ENCODE peak calls at places on chromosomes 4 and X, in four cellular contexts. Z is astrocyte, Y is neural progenitor cell, E is left lung. H is an unnamed sample. For H3K4me1, the result is how much of the 10 kb centered on the place peaks cover.

GRCh38 chr4:21948347-21949072 is at the start of gene KCNIP4:
- DNase-seq in Y (peak), E (no peak), Z (peak), H (peak)

GRCh38 chrX:11064851-11065600 is 46.1 kb upstream of the HCCS start:
- DNase-seq in Z (peak), Y (no peak), E (no peak), H (no peak)

GRCh38 chr4:168631241-168632151 is 134.6 kb downstream of the PALLD start:
- DNase-seq in E (peak), Z (peak), Y (peak), H (peak)

GRCh38 chr4:92521941-92522340 is 218.2 kb downstream of the GRID2 start:
- DNase-seq in E (no peak), Y (no peak), Z (no peak), H (no peak)

GRCh38 chr4:147122697-147123472 is 177.2 kb upstream of the TTC29 start:
- DNase-seq in Z (no peak), Y (no peak), E (no peak), H (no peak)

GRCh38 chr4:26576171-26576829 is 7.6 kb upstream of the TBC1D19 start:
- DNase-seq in Y (peak), Z (peak), E (no peak), H (no peak)

GRCh38 chr4:150867148-150867547 is 147.9 kb downstream of the LRBA start:
- DNase-seq in Z (peak), E (no peak), Y (peak), H (no peak)

GRCh38 chr4:154152546-154152945 is 339.1 kb downstream of the DCHS2 start:
- DNase-seq in E (no peak), Z (no peak), Y (no peak), H (no peak)

GRCh38 chr4:175034007-175034406 is 115.8 kb downstream of the ADAM29 start:
- DNase-seq in E (no peak), Z (no peak), Y (no peak), H (no peak)

GRCh38 chr4:133146574-133147198 is 2.4 kb upstream of the PCDH10 start:
- DNase-seq in Z (peak), Y (peak), E (no peak), H (no peak)

GRCh38 chr4:123631699-123632098 is 235.1 kb downstream of the SPRY1 start:
- DNase-seq in E (no peak), Z (peak), Y (no peak), H (no peak)

GRCh38 chr4:91826186-91826585 is 477.6 kb upstream of the GRID2 start:
- DNase-seq in Y (no peak), E (no peak), Z (peak), H (no peak)

GRCh38 chr4:3213101-3213416 is 35.9 kb upstream of the MSANTD1 start:
- DNase-seq in E (no peak), Y (no peak), Z (no peak), H (no peak)

GRCh38 chr4:48669086-48669485 is 111.0 kb downstream of the FRYL start:
- DNase-seq in Y (no peak), Z (no peak), E (no peak), H (no peak)

GRCh38 chr4:153538408-153539057 is 72.4 kb downstream of the TMEM131L start:
- DNase-seq in E (no peak), Y (no peak), Z (no peak), H (no peak)

GRCh38 chr4:158823461-158823873 is 54.6 kb downstream of the FNIP2 start:
- DNase-seq in Z (peak), Y (no peak), E (no peak), H (no peak)

GRCh38 chrX:38275615-38276014 is 51.7 kb downstream of the RPGR start:
- DNase-seq in Z (peak), Y (no peak), E (no peak), H (no peak)

GRCh38 chr4:48046059-48046458 is 29.5 kb downstream of the NIPAL1 start:
- DNase-seq in E (no peak), Z (no peak), Y (no peak), H (no peak)

GRCh38 chr4:46856347-46856746 is 52.7 kb downstream of the COX7B2 start:
- DNase-seq in Z (no peak), Y (no peak), E (no peak), H (no peak)

GRCh38 chr4:145821771-145822170 is 116.9 kb downstream of the ZNF827 start:
- DNase-seq in Z (no peak), Y (no peak), E (no peak), H (no peak)

GRCh38 chrX:5681159-5681558 is 547.5 kb downstream of the NLGN4X start:
- DNase-seq in Y (peak), E (no peak), Z (peak), H (no peak)
- TF ChIP-seq CTCF in Y (peak), E (no peak), Z (peak), H (no peak)

GRCh38 chr4:183178201-183178600 is 79.1 kb downstream of the WWC2 start:
- DNase-seq in Z (no peak), E (no peak), Y (no peak), H (no peak)

GRCh38 chr4:183180096-183180495 is 81.0 kb downstream of the WWC2 start:
- DNase-seq in Z (no peak), E (no peak), Y (no peak), H (no peak)

GRCh38 chr4:183182873-183183725 is 84.0 kb downstream of the WWC2 start:
- DNase-seq in Z (peak), E (no peak), Y (peak), H (no peak)

GRCh38 chr4:183181081-183181480 is 82.0 kb downstream of the WWC2 start:
- DNase-seq in E (no peak), Z (no peak), Y (no peak), H (no peak)

DNA sequence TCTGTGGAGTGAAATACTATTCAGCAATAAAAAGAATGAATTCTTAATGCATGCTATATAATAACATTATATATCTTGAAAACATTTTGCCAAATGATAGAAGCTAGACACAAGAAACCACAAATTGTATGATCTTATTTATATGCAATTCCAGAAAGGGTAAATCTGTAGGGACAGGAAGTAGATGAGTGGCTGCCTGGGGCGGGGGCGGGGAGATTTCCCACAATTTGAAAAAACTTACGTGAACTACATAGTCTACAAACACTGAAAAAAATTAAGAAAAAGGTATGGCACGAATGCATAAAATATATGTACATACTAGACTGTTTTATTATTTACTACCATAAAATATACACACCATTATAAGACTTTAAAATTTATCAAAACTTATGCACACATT is 81.6 kb downstream of the WWC2 start:
- DNase-seq in Y (no peak), Z (no peak), E (no peak), H (no peak)
- H3K4me1 ChIP-seq in Y (under half), Z (under half), E (under half), H (under half)

GRCh38 chrX:124557976-124558375 is 211.6 kb downstream of the SH2D1A start:
- DNase-seq in E (no peak), Y (no peak), Z (no peak), H (no peak)

DNA sequence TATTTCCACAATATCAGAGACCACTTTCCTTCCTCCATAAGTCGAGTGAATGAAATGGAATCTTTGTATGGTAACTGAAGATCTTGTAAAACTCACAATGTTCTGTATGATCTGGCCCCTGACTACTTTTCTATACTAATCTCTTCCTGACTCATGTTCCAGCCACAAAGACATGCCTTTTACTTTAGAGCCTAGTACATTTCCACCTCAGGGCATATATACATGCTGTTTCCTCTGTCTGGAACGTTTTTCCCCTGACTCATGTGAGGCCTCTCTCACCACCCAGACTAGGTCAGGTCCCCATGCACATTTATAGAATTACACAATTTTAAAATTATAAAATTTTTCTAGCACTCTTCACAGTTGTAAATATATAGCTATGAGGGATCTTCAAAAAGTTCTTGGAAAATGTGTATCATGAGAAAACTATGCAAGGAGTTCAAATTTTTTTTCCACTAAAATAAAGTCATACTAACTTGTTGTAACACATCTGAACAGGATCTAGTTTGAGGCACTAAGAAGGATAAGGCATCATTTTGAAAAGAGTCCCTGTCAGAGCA is 208.8 kb downstream of the SH2D1A start:
- DNase-seq in E (no peak), Y (no peak), Z (peak), H (no peak)
- H3K27ac ChIP-seq in E (no peak), Y (no peak), Z (peak), H (no peak)

GRCh38 chrX:139429913-139430312 is 100.6 kb upstream of the F9 start:
- DNase-seq in Y (peak), Z (peak), E (no peak), H (no peak)
- TF ChIP-seq CTCF in Y (peak), Z (no peak), E (no peak), H (no peak)

GRCh38 chr4:77538144-77538543 is 67.5 kb upstream of the CXCL13 start:
- DNase-seq in E (no peak), Z (peak), Y (no peak), H (no peak)

GRCh38 chr4:77538574-77539157 is 67.0 kb upstream of the CXCL13 start:
- DNase-seq in Y (no peak), Z (peak), E (peak), H (no peak)
- H3K4me1 ChIP-seq in Y (under half), Z (under half), E (under half), H (under half)

GRCh38 chrX:69104756-69105434 is 60.4 kb downstream of the PJA1 start:
- DNase-seq in Z (no peak), Y (no peak), E (no peak), H (no peak)
- H3K27ac ChIP-seq in Z (no peak), Y (no peak), E (no peak), H (no peak)

GRCh38 chrX:138034136-138034535 is 468.2 kb downstream of the ZIC3 start:
- DNase-seq in Z (no peak), Y (peak), E (no peak), H (no peak)
- TF ChIP-seq CTCF in Z (no peak), Y (peak), E (no peak), H (no peak)

DNA sequence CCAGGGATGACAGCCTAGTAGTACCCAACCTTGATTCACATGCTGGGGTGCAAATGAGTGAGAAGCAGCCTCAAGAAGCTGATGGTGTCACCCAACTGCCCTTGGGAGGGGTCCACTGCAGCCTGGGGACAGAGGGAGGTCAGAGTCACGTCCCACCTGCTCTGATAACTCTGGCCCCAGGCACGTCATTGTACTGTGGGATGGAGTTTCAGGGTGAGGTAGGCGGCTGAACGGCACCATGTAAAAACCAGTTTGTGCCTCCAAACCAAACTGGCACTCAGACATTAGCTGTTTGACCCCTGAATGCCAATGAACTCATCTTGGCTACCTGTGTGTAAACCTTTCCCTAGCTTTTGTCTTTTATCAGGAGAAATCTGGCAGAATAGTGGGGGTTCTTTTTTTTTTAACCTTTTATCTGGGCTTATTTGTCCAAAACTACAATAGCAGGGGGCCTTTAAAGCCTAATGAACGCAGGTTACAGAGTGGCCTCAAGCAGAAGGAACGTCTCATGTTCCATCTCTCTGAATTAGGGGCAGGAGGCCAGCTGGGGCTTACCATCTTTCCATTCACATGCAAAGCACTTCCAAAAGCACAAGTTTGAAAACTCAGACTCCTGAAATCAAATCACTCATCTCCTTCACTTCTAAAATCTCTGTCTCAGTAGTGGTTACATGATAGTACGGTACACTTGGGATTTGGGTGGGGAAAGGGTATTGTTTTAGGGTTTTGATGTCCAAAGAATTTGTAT is 89.4 kb downstream of the IRF2 start:
- DNase-seq in Y (peak), E (no peak), Z (no peak), H (no peak)
- H3K4me1 ChIP-seq in Y (half or more), E (half or more), Z (under half), H (under half)

GRCh38 chr4:53162926-53163325 is 202.9 kb downstream of the SCFD2 start:
- DNase-seq in Y (no peak), Z (no peak), E (no peak), H (no peak)
- H3K27ac ChIP-seq in Y (no peak), Z (no peak), E (no peak), H (no peak)

H was measured in upper lobe of right lung.